ENCODE peak calls at places on chromosomes 1 and 21, in eight cellular contexts. One of them, this sample, is unnamed.
A peak's percentile ranks its signal among the peaks of the same experiment; 100 is the strongest.

GRCh38 chr1:55781944-55782482 is 566.8 kb upstream of the USP24 start:
- DNase-seq in adrenal gland: peak; percentile 28
- DNase-seq in NCI-H446: peak; percentile 95
- DNase-seq in GDM1: no peak
- DNase-seq in activated T-cell treated with anti-CD3 and anti-CD28 coated beads for 1 hour: no peak
- DNase-seq in upper lobe of right lung: no peak
- DNase-seq in heart left ventricle: peak; percentile 36
- DNase-seq in fibroblast of the conjunctiva: peak; percentile 52
- DNase-seq in this sample: peak; percentile 15

GRCh38 chr1:9907441-9907840 is 2.6 kb downstream of the CTNNBIP1 start:
- DNase-seq in adrenal gland: no peak
- DNase-seq in NCI-H446: no peak
- DNase-seq in GDM1: no peak
- DNase-seq in activated T-cell treated with anti-CD3 and anti-CD28 coated beads for 1 hour: no peak
- DNase-seq in upper lobe of right lung: no peak
- DNase-seq in heart left ventricle: no peak
- DNase-seq in fibroblast of the conjunctiva: no peak
- DNase-seq in this sample: no peak

GRCh38 chr1:72568113-72568512 is 285.8 kb upstream of the NEGR1 start:
- DNase-seq in adrenal gland: no peak
- DNase-seq in NCI-H446: no peak
- DNase-seq in GDM1: no peak
- DNase-seq in activated T-cell treated with anti-CD3 and anti-CD28 coated beads for 1 hour: no peak
- DNase-seq in upper lobe of right lung: no peak
- DNase-seq in heart left ventricle: no peak
- DNase-seq in fibroblast of the conjunctiva: no peak
- DNase-seq in this sample: no peak

GRCh38 chr1:155016231-155016831 is 13.7 kb downstream of the ZBTB7B start:
- DNase-seq in adrenal gland: peak; percentile 24
- DNase-seq in NCI-H446: no peak
- DNase-seq in GDM1: no peak
- DNase-seq in activated T-cell treated with anti-CD3 and anti-CD28 coated beads for 1 hour: no peak
- DNase-seq in upper lobe of right lung: no peak
- DNase-seq in heart left ventricle: no peak
- DNase-seq in fibroblast of the conjunctiva: no peak
- DNase-seq in this sample: peak; percentile 67

GRCh38 chr1:57363165-57363564 is 60.7 kb downstream of the DAB1 start:
- DNase-seq in adrenal gland: no peak
- DNase-seq in NCI-H446: no peak
- DNase-seq in GDM1: no peak
- DNase-seq in activated T-cell treated with anti-CD3 and anti-CD28 coated beads for 1 hour: no peak
- DNase-seq in upper lobe of right lung: no peak
- DNase-seq in heart left ventricle: no peak
- DNase-seq in fibroblast of the conjunctiva: no peak
- DNase-seq in this sample: no peak

GRCh38 chr1:232894436-232894835 is 56.0 kb upstream of the NTPCR start:
- DNase-seq in adrenal gland: no peak
- DNase-seq in NCI-H446: no peak
- DNase-seq in GDM1: no peak
- DNase-seq in activated T-cell treated with anti-CD3 and anti-CD28 coated beads for 1 hour: no peak
- DNase-seq in upper lobe of right lung: no peak
- DNase-seq in heart left ventricle: no peak
- DNase-seq in fibroblast of the conjunctiva: no peak
- DNase-seq in this sample: no peak

GRCh38 chr1:25760871-25761270 is 39.1 kb upstream of the SELENON start:
- DNase-seq in adrenal gland: no peak
- DNase-seq in NCI-H446: no peak
- DNase-seq in GDM1: no peak
- DNase-seq in activated T-cell treated with anti-CD3 and anti-CD28 coated beads for 1 hour: no peak
- DNase-seq in upper lobe of right lung: no peak
- DNase-seq in heart left ventricle: no peak
- DNase-seq in fibroblast of the conjunctiva: no peak
- DNase-seq in this sample: no peak

GRCh38 chr1:108533351-108534083 is 26.4 kb upstream of the EEIG2 start:
- DNase-seq in adrenal gland: no peak
- DNase-seq in NCI-H446: no peak
- DNase-seq in GDM1: no peak
- DNase-seq in activated T-cell treated with anti-CD3 and anti-CD28 coated beads for 1 hour: no peak
- DNase-seq in upper lobe of right lung: no peak
- DNase-seq in heart left ventricle: no peak
- DNase-seq in fibroblast of the conjunctiva: no peak
- DNase-seq in this sample: peak; percentile 19

GRCh38 chr1:230189276-230190183 is 122.5 kb downstream of the GALNT2 start:
- DNase-seq in adrenal gland: no peak
- DNase-seq in NCI-H446: no peak
- DNase-seq in GDM1: no peak
- DNase-seq in activated T-cell treated with anti-CD3 and anti-CD28 coated beads for 1 hour: no peak
- DNase-seq in upper lobe of right lung: no peak
- DNase-seq in heart left ventricle: no peak
- DNase-seq in fibroblast of the conjunctiva: no peak
- DNase-seq in this sample: no peak

GRCh38 chr21:17348849-17349248 is 164.0 kb upstream of the CXADR start:
- DNase-seq in adrenal gland: no peak
- DNase-seq in NCI-H446: no peak
- DNase-seq in GDM1: no peak
- DNase-seq in activated T-cell treated with anti-CD3 and anti-CD28 coated beads for 1 hour: no peak
- DNase-seq in upper lobe of right lung: no peak
- DNase-seq in heart left ventricle: no peak
- DNase-seq in fibroblast of the conjunctiva: no peak
- DNase-seq in this sample: no peak

GRCh38 chr1:204084247-204084772 is 11.4 kb downstream of the SOX13 start:
- DNase-seq in adrenal gland: peak; percentile 58
- DNase-seq in NCI-H446: peak; percentile 68
- DNase-seq in GDM1: no peak
- DNase-seq in activated T-cell treated with anti-CD3 and anti-CD28 coated beads for 1 hour: no peak
- DNase-seq in upper lobe of right lung: peak; percentile 84
- DNase-seq in heart left ventricle: no peak
- DNase-seq in fibroblast of the conjunctiva: no peak
- DNase-seq in this sample: peak; percentile 49

GRCh38 chr1:113608371-113608770 is 150.9 kb downstream of the PHTF1 start:
- DNase-seq in adrenal gland: no peak
- DNase-seq in NCI-H446: no peak
- DNase-seq in GDM1: no peak
- DNase-seq in activated T-cell treated with anti-CD3 and anti-CD28 coated beads for 1 hour: no peak
- DNase-seq in upper lobe of right lung: no peak
- DNase-seq in heart left ventricle: no peak
- DNase-seq in fibroblast of the conjunctiva: no peak
- DNase-seq in this sample: no peak

GRCh38 chr1:203517426-203517974 is 23.5 kb downstream of the OPTC start:
- DNase-seq in adrenal gland: no peak
- DNase-seq in NCI-H446: no peak
- DNase-seq in GDM1: no peak
- DNase-seq in activated T-cell treated with anti-CD3 and anti-CD28 coated beads for 1 hour: no peak
- DNase-seq in upper lobe of right lung: no peak
- DNase-seq in heart left ventricle: no peak
- DNase-seq in fibroblast of the conjunctiva: no peak
- DNase-seq in this sample: no peak

GRCh38 chr1:97138515-97139032 is 417.0 kb downstream of the PTBP2 start:
- DNase-seq in adrenal gland: no peak
- DNase-seq in NCI-H446: no peak
- DNase-seq in GDM1: no peak
- DNase-seq in activated T-cell treated with anti-CD3 and anti-CD28 coated beads for 1 hour: no peak
- DNase-seq in upper lobe of right lung: no peak
- DNase-seq in heart left ventricle: no peak
- DNase-seq in fibroblast of the conjunctiva: no peak
- DNase-seq in this sample: no peak

GRCh38 chr1:116556289-116557006 is 14.4 kb downstream of the CD58 start:
- DNase-seq in adrenal gland: peak; percentile 37
- DNase-seq in NCI-H446: peak; percentile 28
- DNase-seq in GDM1: no peak
- DNase-seq in activated T-cell treated with anti-CD3 and anti-CD28 coated beads for 1 hour: peak; percentile 45
- DNase-seq in upper lobe of right lung: peak; percentile 72
- DNase-seq in heart left ventricle: peak; percentile 72
- DNase-seq in fibroblast of the conjunctiva: peak; percentile 23
- DNase-seq in this sample: peak; percentile 80

GRCh38 chr21:45404726-45405270 is at the start of gene COL18A1:
- DNase-seq in adrenal gland: peak; percentile 55
- DNase-seq in NCI-H446: no peak
- DNase-seq in GDM1: no peak
- DNase-seq in activated T-cell treated with anti-CD3 and anti-CD28 coated beads for 1 hour: peak; percentile 26
- DNase-seq in upper lobe of right lung: peak; percentile 81
- DNase-seq in heart left ventricle: peak; percentile 75
- DNase-seq in fibroblast of the conjunctiva: no peak
- DNase-seq in this sample: peak; percentile 29

GRCh38 chr1:48031676-48032075 is 34.5 kb upstream of the TRABD2B start:
- DNase-seq in adrenal gland: no peak
- DNase-seq in NCI-H446: no peak
- DNase-seq in GDM1: no peak
- DNase-seq in activated T-cell treated with anti-CD3 and anti-CD28 coated beads for 1 hour: no peak
- DNase-seq in upper lobe of right lung: no peak
- DNase-seq in heart left ventricle: no peak
- DNase-seq in fibroblast of the conjunctiva: no peak
- DNase-seq in this sample: no peak

GRCh38 chr1:22930235-22930912 is 42.3 kb downstream of the LACTBL1 start:
- DNase-seq in adrenal gland: peak; percentile 33
- DNase-seq in NCI-H446: peak; percentile 76
- DNase-seq in GDM1: no peak
- DNase-seq in activated T-cell treated with anti-CD3 and anti-CD28 coated beads for 1 hour: no peak
- DNase-seq in upper lobe of right lung: peak; percentile 71
- DNase-seq in heart left ventricle: peak; percentile 51
- DNase-seq in fibroblast of the conjunctiva: peak; percentile 5
- DNase-seq in this sample: peak; percentile 43

GRCh38 chr1:158286966-158287365 is 2.8 kb upstream of the CD1C start:
- DNase-seq in adrenal gland: no peak
- DNase-seq in NCI-H446: no peak
- DNase-seq in GDM1: no peak
- DNase-seq in activated T-cell treated with anti-CD3 and anti-CD28 coated beads for 1 hour: no peak
- DNase-seq in upper lobe of right lung: no peak
- DNase-seq in heart left ventricle: no peak
- DNase-seq in fibroblast of the conjunctiva: no peak
- DNase-seq in this sample: no peak

GRCh38 chr1:29317916-29318530 is 81.7 kb downstream of the PTPRU start:
- DNase-seq in adrenal gland: no peak
- DNase-seq in NCI-H446: no peak
- DNase-seq in GDM1: no peak
- DNase-seq in activated T-cell treated with anti-CD3 and anti-CD28 coated beads for 1 hour: no peak
- DNase-seq in upper lobe of right lung: no peak
- DNase-seq in heart left ventricle: no peak
- DNase-seq in fibroblast of the conjunctiva: no peak
- DNase-seq in this sample: no peak

GRCh38 chr1:21891081-21891480 is 46.0 kb downstream of the HSPG2 start:
- DNase-seq in adrenal gland: no peak
- DNase-seq in NCI-H446: no peak
- DNase-seq in GDM1: no peak
- DNase-seq in activated T-cell treated with anti-CD3 and anti-CD28 coated beads for 1 hour: no peak
- DNase-seq in upper lobe of right lung: no peak
- DNase-seq in heart left ventricle: no peak
- DNase-seq in fibroblast of the conjunctiva: no peak
- DNase-seq in this sample: no peak

GRCh38 chr1:29196863-29197589 is 15.3 kb upstream of the SRSF4 start:
- DNase-seq in adrenal gland: no peak
- DNase-seq in NCI-H446: no peak
- DNase-seq in GDM1: no peak
- DNase-seq in activated T-cell treated with anti-CD3 and anti-CD28 coated beads for 1 hour: no peak
- DNase-seq in upper lobe of right lung: no peak
- DNase-seq in heart left ventricle: no peak
- DNase-seq in fibroblast of the conjunctiva: peak; percentile 57
- DNase-seq in this sample: no peak

GRCh38 chr1:213051127-213051880 is at the start of gene RPS6KC1:
- DNase-seq in adrenal gland: peak; percentile 86
- DNase-seq in NCI-H446: peak; percentile 90
- DNase-seq in GDM1: peak; percentile 80
- DNase-seq in activated T-cell treated with anti-CD3 and anti-CD28 coated beads for 1 hour: peak; percentile 67
- DNase-seq in upper lobe of right lung: peak; percentile 94
- DNase-seq in heart left ventricle: peak; percentile 90
- DNase-seq in fibroblast of the conjunctiva: peak; percentile 61
- DNase-seq in this sample: peak; percentile 86

GRCh38 chr1:20753589-20753988 is 21.1 kb upstream of the SH2D5 start:
- DNase-seq in adrenal gland: no peak
- DNase-seq in NCI-H446: no peak
- DNase-seq in GDM1: no peak
- DNase-seq in activated T-cell treated with anti-CD3 and anti-CD28 coated beads for 1 hour: no peak
- DNase-seq in upper lobe of right lung: no peak
- DNase-seq in heart left ventricle: no peak
- DNase-seq in fibroblast of the conjunctiva: no peak
- DNase-seq in this sample: no peak

GRCh38 chr1:25792115-25792514 is 7.9 kb upstream of the SELENON start:
- DNase-seq in adrenal gland: no peak
- DNase-seq in NCI-H446: no peak
- DNase-seq in GDM1: no peak
- DNase-seq in activated T-cell treated with anti-CD3 and anti-CD28 coated beads for 1 hour: no peak
- DNase-seq in upper lobe of right lung: no peak
- DNase-seq in heart left ventricle: no peak
- DNase-seq in fibroblast of the conjunctiva: no peak
- DNase-seq in this sample: no peak

GRCh38 chr1:226364129-226364899 is 43.6 kb downstream of the PARP1 start:
- DNase-seq in adrenal gland: no peak
- DNase-seq in NCI-H446: no peak
- DNase-seq in GDM1: no peak
- DNase-seq in activated T-cell treated with anti-CD3 and anti-CD28 coated beads for 1 hour: no peak
- DNase-seq in upper lobe of right lung: no peak
- DNase-seq in heart left ventricle: peak; percentile 87
- DNase-seq in fibroblast of the conjunctiva: no peak
- DNase-seq in this sample: no peak

GRCh38 chr1:23273450-23274133 is 56.3 kb upstream of the HTR1D start:
- DNase-seq in adrenal gland: peak; percentile 36
- DNase-seq in NCI-H446: peak; percentile 32
- DNase-seq in GDM1: no peak
- DNase-seq in activated T-cell treated with anti-CD3 and anti-CD28 coated beads for 1 hour: no peak
- DNase-seq in upper lobe of right lung: no peak
- DNase-seq in heart left ventricle: no peak
- DNase-seq in fibroblast of the conjunctiva: peak; percentile 26
- DNase-seq in this sample: no peak

GRCh38 chr1:15656464-15656863 is 27.7 kb upstream of the PLEKHM2 start:
- DNase-seq in adrenal gland: no peak
- DNase-seq in NCI-H446: no peak
- DNase-seq in GDM1: no peak
- DNase-seq in activated T-cell treated with anti-CD3 and anti-CD28 coated beads for 1 hour: no peak
- DNase-seq in upper lobe of right lung: no peak
- DNase-seq in heart left ventricle: no peak
- DNase-seq in fibroblast of the conjunctiva: no peak
- DNase-seq in this sample: no peak

GRCh38 chr1:85149805-85150204 is 51.0 kb downstream of the SYDE2 start:
- DNase-seq in adrenal gland: no peak
- DNase-seq in NCI-H446: no peak
- DNase-seq in GDM1: no peak
- DNase-seq in activated T-cell treated with anti-CD3 and anti-CD28 coated beads for 1 hour: no peak
- DNase-seq in upper lobe of right lung: no peak
- DNase-seq in heart left ventricle: peak; percentile 32
- DNase-seq in fibroblast of the conjunctiva: no peak
- DNase-seq in this sample: no peak

GRCh38 chr1:89607888-89608626 is 24.9 kb upstream of the LRRC8C start:
- DNase-seq in adrenal gland: peak; percentile 70
- DNase-seq in NCI-H446: no peak
- DNase-seq in GDM1: no peak
- DNase-seq in activated T-cell treated with anti-CD3 and anti-CD28 coated beads for 1 hour: peak; percentile 49
- DNase-seq in upper lobe of right lung: no peak
- DNase-seq in heart left ventricle: peak; percentile 43
- DNase-seq in fibroblast of the conjunctiva: no peak
- DNase-seq in this sample: no peak

GRCh38 chr1:156140879-156141707 is 12.3 kb upstream of the SEMA4A start:
- DNase-seq in adrenal gland: no peak
- DNase-seq in NCI-H446: no peak
- DNase-seq in GDM1: peak; percentile 9
- DNase-seq in activated T-cell treated with anti-CD3 and anti-CD28 coated beads for 1 hour: no peak
- DNase-seq in upper lobe of right lung: no peak
- DNase-seq in heart left ventricle: peak; percentile 57
- DNase-seq in fibroblast of the conjunctiva: no peak
- DNase-seq in this sample: no peak

GRCh38 chr1:91617242-91617837 is 116.7 kb downstream of the CDC7 start:
- DNase-seq in adrenal gland: peak; percentile 71
- DNase-seq in NCI-H446: no peak
- DNase-seq in GDM1: no peak
- DNase-seq in activated T-cell treated with anti-CD3 and anti-CD28 coated beads for 1 hour: no peak
- DNase-seq in upper lobe of right lung: peak; percentile 72
- DNase-seq in heart left ventricle: peak; percentile 71
- DNase-seq in fibroblast of the conjunctiva: no peak
- DNase-seq in this sample: peak; percentile 44

GRCh38 chr1:208652300-208653160 is 408.3 kb upstream of the PLXNA2 start:
- DNase-seq in adrenal gland: peak; percentile 21
- DNase-seq in NCI-H446: peak; percentile 93
- DNase-seq in GDM1: peak; percentile 17
- DNase-seq in activated T-cell treated with anti-CD3 and anti-CD28 coated beads for 1 hour: no peak
- DNase-seq in upper lobe of right lung: no peak
- DNase-seq in heart left ventricle: peak; percentile 34
- DNase-seq in fibroblast of the conjunctiva: peak; percentile 47
- DNase-seq in this sample: peak; percentile 53

GRCh38 chr1:219374167-219374566 is 200.5 kb downstream of the LYPLAL1 start:
- DNase-seq in adrenal gland: no peak
- DNase-seq in NCI-H446: no peak
- DNase-seq in GDM1: no peak
- DNase-seq in activated T-cell treated with anti-CD3 and anti-CD28 coated beads for 1 hour: no peak
- DNase-seq in upper lobe of right lung: no peak
- DNase-seq in heart left ventricle: no peak
- DNase-seq in fibroblast of the conjunctiva: no peak
- DNase-seq in this sample: no peak